ENCODE peak calls at places on chromosomes 16 and 17, in five cellular contexts. Q is colonic mucosa; R is naive thymus-derived CD4-positive, alpha-beta T cell; X is aorta; I is left ventricle myocardium inferior. S is an unnamed sample. For H3K4me1, the result is how much of the 10 kb centered on the place peaks cover.

GRCh38 chr17:76556759-76557367 is 17.0 kb downstream of the PRCD start:
- DNase-seq in Q (no peak), R (no peak), X (no peak), I (no peak), S (no peak)

GRCh38 chr17:40960144-40960543 is 6.6 kb downstream of the KRT39 start:
- DNase-seq in Q (no peak), R (no peak), X (no peak), I (no peak), S (no peak)

GRCh38 chr16:71672125-71672524 is 46.1 kb downstream of the MARVELD3 start:
- DNase-seq in Q (no peak), R (no peak), X (no peak), I (no peak), S (no peak)

GRCh38 chr16:77993111-77993571 is 29.2 kb upstream of the CLEC3A start:
- DNase-seq in Q (no peak), R (no peak), X (no peak), I (no peak), S (peak)

GRCh38 chr17:58520843-58521430 is 6.5 kb upstream of the MTMR4 start:
- DNase-seq in Q (no peak), R (no peak), X (no peak), I (no peak), S (no peak)

GRCh38 chr16:21186326-21186691 is 25.1 kb downstream of the ZP2 start:
- DNase-seq in Q (no peak), R (no peak), X (no peak), I (no peak), S (no peak)

GRCh38 chr17:78133971-78134898 is 3.7 kb downstream of the TMC8 start:
- DNase-seq in Q (peak), R (peak), X (peak), I (no peak), S (no peak)

GRCh38 chr16:77548766-77549165 is 113.9 kb upstream of the ADAMTS18 start:
- DNase-seq in Q (no peak), R (no peak), X (no peak), I (no peak), S (no peak)

GRCh38 chr17:28892024-28892423 is 5.5 kb downstream of the FLOT2 start:
- DNase-seq in Q (no peak), R (no peak), X (no peak), I (no peak), S (no peak)
- H3K27ac ChIP-seq in Q (no peak), R (peak), X (no peak), I (peak), S (no peak)

GRCh38 chr17:17837966-17838962 is 1.5 kb upstream of the SREBF1 start:
- DNase-seq in Q (peak), R (no peak), X (peak), I (peak), S (no peak)

GRCh38 chr17:17835415-17836249 is 1.2 kb downstream of the SREBF1 start:
- DNase-seq in Q (no peak), R (no peak), X (no peak), I (no peak), S (no peak)

GRCh38 chr17:17836250-17836817 is 452 bp downstream of the SREBF1 start:
- DNase-seq in Q (peak), R (peak), X (peak), I (peak), S (peak)

GRCh38 chr17:17837380-17837821 is 615 bp upstream of the SREBF1 start:
- DNase-seq in Q (peak), R (no peak), X (peak), I (no peak), S (peak)

DNA sequence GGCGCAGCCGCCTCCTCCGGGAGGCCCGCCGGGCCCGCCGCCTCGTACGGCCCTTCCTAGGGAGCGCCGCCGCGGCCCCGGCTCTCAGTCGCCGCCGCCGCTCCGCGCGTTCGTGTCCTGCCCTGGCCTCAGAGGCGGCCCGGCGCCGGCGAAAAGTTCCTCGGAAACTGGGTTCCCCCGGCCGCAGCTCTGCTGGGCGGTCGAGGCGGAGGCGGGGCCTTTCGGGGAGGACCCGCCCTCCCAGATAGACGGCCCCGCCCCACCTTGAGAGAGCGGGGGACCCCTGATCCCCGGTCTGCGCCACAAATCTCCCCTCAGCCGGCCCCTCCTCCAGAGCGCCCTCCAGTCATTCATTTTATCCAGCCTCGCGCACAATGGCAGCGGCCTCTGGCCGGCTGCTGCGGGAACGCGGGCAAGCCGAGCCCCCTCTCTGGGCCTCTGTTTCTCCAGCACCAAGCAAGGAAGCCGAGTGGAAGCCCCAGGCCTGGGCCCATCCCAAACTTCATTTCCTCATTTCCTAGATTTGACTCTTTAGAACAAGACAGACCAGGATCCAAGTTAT is at the start of gene SREBF1:
- DNase-seq in Q (peak), R (peak), X (peak), I (peak), S (no peak)
- H3K4me1 ChIP-seq in Q (under half), R (half or more), X (under half), I (half or more), S (half or more)

DNA sequence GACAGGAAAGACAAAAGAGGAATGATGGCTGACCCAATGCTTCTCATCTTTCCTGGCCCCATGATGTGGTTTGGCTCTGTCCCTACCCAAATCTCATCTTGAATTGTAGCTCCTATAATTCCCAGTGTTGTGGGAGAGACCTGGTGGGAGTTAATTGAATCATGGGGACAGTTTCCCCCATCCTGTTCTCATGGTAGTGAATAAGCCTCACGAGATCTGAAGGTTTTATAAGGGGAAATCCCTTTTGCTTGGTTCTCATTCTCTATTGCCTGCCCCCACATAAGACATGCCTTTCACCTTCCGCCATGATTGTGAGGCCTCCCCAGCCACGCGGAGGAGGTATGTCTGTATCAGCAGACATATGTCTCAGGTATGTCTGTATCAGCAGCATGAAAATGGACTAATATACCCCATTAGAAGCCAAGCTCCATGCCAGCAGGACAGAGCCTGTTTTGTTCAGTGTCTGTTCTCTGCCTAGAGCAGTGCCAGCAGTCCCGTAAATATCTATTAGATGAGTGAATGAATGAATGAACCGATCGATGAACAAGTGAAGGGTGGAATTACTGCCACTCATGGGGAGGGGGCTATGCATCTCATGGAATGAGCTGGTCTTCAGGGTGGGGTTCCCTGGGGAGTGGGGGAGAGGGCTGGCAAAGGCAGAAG is 304.4 kb downstream of the SOX9 start:
- DNase-seq in Q (no peak), R (no peak), X (no peak), I (no peak), S (no peak)
- H3K27ac ChIP-seq in Q (no peak), R (no peak), X (no peak), I (no peak), S (no peak)

DNA sequence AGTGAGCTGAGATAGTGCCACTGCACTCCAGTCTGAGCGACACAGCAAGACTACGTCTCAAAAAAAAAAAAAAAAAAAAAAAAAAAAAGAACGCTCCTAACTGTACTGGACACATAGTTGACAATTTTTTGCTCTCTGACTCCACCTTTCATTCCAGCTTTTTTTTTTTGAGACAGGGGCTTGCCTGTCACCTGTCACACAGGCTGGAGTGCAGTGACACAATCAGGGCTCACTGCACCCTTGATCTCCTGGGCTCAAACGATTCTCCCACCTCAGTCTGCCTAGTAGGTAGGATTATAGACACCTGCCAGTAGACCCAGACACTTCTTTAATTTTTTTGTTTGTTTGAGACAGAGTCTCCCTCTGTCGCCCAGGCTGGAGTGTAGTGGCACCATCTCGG is 2.6 kb upstream of the CRLF3 start:
- DNase-seq in Q (no peak), R (no peak), X (no peak), I (no peak), S (no peak)
- H3K4me1 ChIP-seq in Q (under half), R (under half), X (under half), I (under half), S (under half)

GRCh38 chr17:17063546-17064122 is 21.4 kb downstream of the MPRIP start:
- DNase-seq in Q (no peak), R (no peak), X (peak), I (peak), S (no peak)

GRCh38 chr17:17061516-17061915 is 19.3 kb downstream of the MPRIP start:
- DNase-seq in Q (no peak), R (no peak), X (no peak), I (no peak), S (no peak)

GRCh38 chr17:17062866-17063265 is 20.6 kb downstream of the MPRIP start:
- DNase-seq in Q (no peak), R (no peak), X (no peak), I (no peak), S (no peak)

GRCh38 chr17:17060930-17061329 is 18.7 kb downstream of the MPRIP start:
- DNase-seq in Q (no peak), R (no peak), X (no peak), I (no peak), S (no peak)

GRCh38 chr17:17062356-17062755 is 20.1 kb downstream of the MPRIP start:
- DNase-seq in Q (no peak), R (no peak), X (no peak), I (no peak), S (no peak)
- H3K27ac ChIP-seq in Q (no peak), R (no peak), X (no peak), I (peak), S (no peak)

GRCh38 chr16:67846320-67847063 is at the start of gene NUTF2:
- DNase-seq in Q (peak), R (peak), X (peak), I (peak), S (peak)

GRCh38 chr16:67845291-67846062 is 1.3 kb upstream of the NUTF2 start:
- DNase-seq in Q (peak), R (no peak), X (no peak), I (no peak), S (no peak)

GRCh38 chr16:67848118-67848517 is 625 bp upstream of the CENPT start:
- DNase-seq in Q (no peak), R (no peak), X (no peak), I (no peak), S (no peak)

GRCh38 chr16:67846063-67846319 is 742 bp upstream of the NUTF2 start:
- DNase-seq in Q (no peak), R (no peak), X (no peak), I (no peak), S (no peak)

GRCh38 chr16:67847064-67847861 is at the start of gene CENPT:
- DNase-seq in Q (peak), R (no peak), X (peak), I (peak), S (peak)
- H3K4me1 ChIP-seq in Q (under half), R (under half), X (under half), I (half or more), S (under half)

GRCh38 chr17:42193216-42194132 is 820 bp downstream of the GHDC start:
- DNase-seq in Q (no peak), R (no peak), X (no peak), I (no peak), S (no peak)
- H3K27ac ChIP-seq in Q (peak), R (peak), X (no peak), I (peak), S (no peak)

GRCh38 chr17:64004903-64005733 is 7.0 kb downstream of the PRR29 start:
- DNase-seq in Q (peak), R (no peak), X (peak), I (no peak), S (no peak)
- H3K4me1 ChIP-seq in Q (under half), R (under half), X (under half), I (half or more), S (under half)

GRCh38 chr16:13553453-13553985 is 366.4 kb upstream of the ERCC4 start:
- DNase-seq in Q (no peak), R (no peak), X (no peak), I (no peak), S (no peak)
- H3K27ac ChIP-seq in Q (no peak), R (no peak), X (no peak), I (no peak), S (no peak)